ENCODE peak calls at places on chromosomes 4 and X, in nine cellular contexts. P, I, J, T, R, H, U, S and A are unnamed samples. For H3K27me3, the result is how much of the 10 kb centered on the place peaks cover.

GRCh38 chr4:11720292-11720691 is 291.6 kb upstream of the HS3ST1 start:
- DNase-seq in J (no peak), U (peak), R (no peak), P (peak), T (peak), H (peak), S (peak), I (no peak), A (no peak)

GRCh38 chr4:147638365-147638764 is 21.2 kb downstream of the TMEM184C start:
- DNase-seq in S (no peak), T (no peak), R (no peak), I (no peak), J (no peak), P (no peak), U (peak), H (no peak), A (no peak)

GRCh38 chrX:127879585-127879984 is 172.6 kb downstream of the ACTRT1 start:
- DNase-seq in T (no peak), J (no peak), H (no peak), R (no peak), U (no peak), I (no peak), S (no peak), P (no peak), A (no peak)

GRCh38 chr4:156390599-156391296 is 437.1 kb upstream of the CTSO start:
- DNase-seq in R (no peak), S (no peak), I (no peak), P (no peak), H (no peak), U (no peak), J (no peak), T (peak), A (no peak)

GRCh38 chr4:143184217-143184502 is 557 bp upstream of the USP38 start:
- DNase-seq in P (no peak), H (no peak), U (no peak), I (no peak), R (no peak), J (no peak), S (no peak), T (no peak), A (no peak)

GRCh38 chr4:153566751-153567150 is 100.6 kb downstream of the TMEM131L start:
- DNase-seq in J (no peak), T (no peak), S (no peak), R (no peak), H (no peak), U (no peak), I (no peak), P (no peak), A (no peak)

GRCh38 chr4:96097040-96097607 is 257.2 kb downstream of the PDHA2 start:
- DNase-seq in I (no peak), U (peak), R (no peak), T (no peak), S (no peak), H (no peak), P (no peak), J (no peak), A (no peak)

GRCh38 chr4:101418055-101418454 is 70.7 kb upstream of the PPP3CA start:
- DNase-seq in T (no peak), H (no peak), S (no peak), J (no peak), P (no peak), R (no peak), I (peak), U (no peak), A (no peak)

GRCh38 chr4:4668355-4669210 is 126.7 kb upstream of the STX18 start:
- DNase-seq in P (no peak), S (no peak), R (no peak), U (no peak), J (no peak), T (no peak), H (no peak), I (no peak), A (no peak)

GRCh38 chr4:128544277-128544676 is 256.7 kb upstream of the PGRMC2 start:
- DNase-seq in R (no peak), S (no peak), U (no peak), H (no peak), T (no peak), I (no peak), J (no peak), P (no peak), A (no peak)

GRCh38 chr4:134471569-134471968 is 270.0 kb upstream of the PABPC4L start:
- DNase-seq in H (no peak), R (no peak), T (no peak), S (no peak), U (no peak), P (no peak), J (no peak), I (no peak), A (no peak)

GRCh38 chr4:121397941-121398601 is 17.3 kb upstream of the QRFPR start:
- DNase-seq in I (no peak), H (no peak), P (peak), J (no peak), S (no peak), R (no peak), U (no peak), T (no peak), A (no peak)

GRCh38 chrX:150051096-150051495 is 112.8 kb upstream of the EOLA2 start:
- DNase-seq in H (no peak), U (no peak), P (no peak), T (no peak), J (no peak), I (no peak), R (no peak), S (no peak), A (no peak)

GRCh38 chr4:86441175-86441960 is 81.5 kb upstream of the MAPK10 start:
- DNase-seq in R (no peak), J (no peak), H (no peak), S (no peak), P (no peak), U (peak), T (peak), I (no peak), A (no peak)

GRCh38 chrX:30141966-30142365 is 73.4 kb upstream of the MAGEB2 start:
- DNase-seq in R (no peak), H (peak), S (peak), J (no peak), T (peak), P (peak), U (peak), I (no peak), A (no peak)

GRCh38 chr4:15303052-15303641 is 124.7 kb upstream of the C1QTNF7 start:
- DNase-seq in J (peak), P (no peak), H (no peak), R (no peak), S (peak), I (no peak), T (peak), U (no peak), A (peak)

GRCh38 chr4:8537041-8537461 is 43.1 kb upstream of the GPR78 start:
- DNase-seq in U (no peak), R (peak), H (no peak), J (peak), P (peak), I (no peak), T (peak), S (peak), A (no peak)

GRCh38 chr4:1619151-1619672 is 64.9 kb downstream of the FAM53A start:
- DNase-seq in H (no peak), P (no peak), R (no peak), U (no peak), T (no peak), S (no peak), J (no peak), I (no peak), A (no peak)

GRCh38 chr4:20618010-20618409 is 82.2 kb upstream of the PACRGL start:
- DNase-seq in P (peak), U (no peak), H (no peak), T (peak), I (no peak), J (peak), S (peak), R (peak), A (peak)

GRCh38 chr4:152665691-152666410 is 13.9 kb downstream of the TMEM154 start:
- DNase-seq in S (no peak), T (no peak), U (peak), H (no peak), J (no peak), I (no peak), P (no peak), R (no peak), A (no peak)

GRCh38 chrX:20306668-20307067 is 40.0 kb upstream of the RPS6KA3 start:
- DNase-seq in U (no peak), T (no peak), H (no peak), S (no peak), P (no peak), J (no peak), I (no peak), R (no peak), A (no peak)

GRCh38 chr4:41734366-41734765 is 14.2 kb downstream of the PHOX2B start:
- DNase-seq in I (no peak), U (no peak), J (no peak), R (no peak), S (no peak), P (no peak), T (no peak), H (no peak), A (no peak)

GRCh38 chr4:6049278-6049677 is 31.0 kb upstream of the C4orf50 start:
- DNase-seq in I (no peak), H (no peak), T (no peak), S (no peak), R (no peak), P (no peak), U (no peak), J (no peak), A (no peak)

GRCh38 chrX:118657413-118657812 is 70.0 kb upstream of the IL13RA1 start:
- DNase-seq in J (no peak), T (no peak), R (no peak), I (no peak), U (no peak), H (no peak), P (no peak), S (no peak), A (no peak)

GRCh38 chrX:9542106-9542764 is 77.4 kb downstream of the TBL1X start:
- DNase-seq in H (no peak), T (no peak), P (no peak), J (no peak), U (no peak), I (no peak), R (no peak), S (no peak), A (no peak)

GRCh38 chrX:131287556-131288179 is 1.4 kb downstream of the IGSF1 start:
- DNase-seq in H (no peak), J (no peak), I (no peak), T (no peak), S (peak), R (no peak), U (no peak), P (no peak), A (no peak)

GRCh38 chrX:131288738-131289511 is at the start of gene IGSF1:
- DNase-seq in J (peak), P (peak), I (no peak), H (no peak), R (no peak), T (peak), S (peak), U (peak), A (no peak)

GRCh38 chrX:131289527-131289926 is 421 bp upstream of the IGSF1 start:
- DNase-seq in T (no peak), P (no peak), J (no peak), H (no peak), R (no peak), U (no peak), S (no peak), I (no peak), A (no peak)

DNA sequence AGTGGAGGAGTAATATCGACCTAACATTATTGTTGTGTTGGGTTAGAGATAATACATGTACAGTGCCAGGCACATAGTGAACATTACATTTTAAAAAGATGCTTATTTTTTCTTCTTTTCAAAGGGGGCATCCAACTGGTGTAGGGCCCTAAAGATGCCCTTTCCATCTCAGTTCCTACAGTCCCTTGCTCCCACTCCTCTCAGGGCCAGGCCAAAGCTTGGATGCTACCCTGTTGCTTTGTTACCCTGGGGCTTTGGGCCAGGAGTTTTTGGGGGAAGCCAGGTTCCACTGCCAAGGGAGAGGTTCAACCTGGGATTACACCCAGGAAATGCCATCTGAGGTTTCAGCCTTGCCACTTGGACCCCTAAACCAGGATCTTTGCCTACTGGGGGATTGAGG is 918 bp downstream of the IGSF1 start:
- DNase-seq in S (no peak), H (no peak), P (no peak), U (peak), I (no peak), J (no peak), T (no peak), R (no peak), A (no peak)
- H3K4me3 ChIP-seq in S (no peak), H (no peak), P (no peak), U (peak), I (no peak), J (no peak), T (no peak), R (no peak), A (no peak)

GRCh38 chrX:136692271-136692670 is 44.3 kb downstream of the CD40LG start:
- DNase-seq in R (no peak), H (no peak), J (no peak), P (no peak), I (no peak), S (no peak), U (no peak), T (no peak), A (no peak)

GRCh38 chrX:136687457-136687856 is 39.5 kb downstream of the CD40LG start:
- DNase-seq in H (no peak), T (no peak), P (no peak), S (no peak), R (no peak), I (no peak), J (no peak), U (no peak), A (no peak)

GRCh38 chrX:136694491-136695087 is 46.6 kb downstream of the CD40LG start:
- DNase-seq in I (no peak), P (no peak), H (peak), U (peak), T (peak), S (peak), J (no peak), R (no peak), A (no peak)

GRCh38 chrX:136689441-136689840 is 41.5 kb downstream of the CD40LG start:
- DNase-seq in I (no peak), U (peak), S (no peak), T (no peak), P (no peak), J (no peak), H (no peak), R (no peak), A (no peak)

GRCh38 chrX:136691028-136691809 is 43.3 kb downstream of the CD40LG start:
- DNase-seq in U (no peak), R (no peak), H (no peak), I (no peak), S (no peak), T (no peak), J (no peak), P (no peak), A (no peak)
- TF ChIP-seq CTCF in U (no peak), R (no peak), H (no peak), I (no peak), S (no peak), T (no peak), J (no peak), P (no peak), A (no peak)

DNA sequence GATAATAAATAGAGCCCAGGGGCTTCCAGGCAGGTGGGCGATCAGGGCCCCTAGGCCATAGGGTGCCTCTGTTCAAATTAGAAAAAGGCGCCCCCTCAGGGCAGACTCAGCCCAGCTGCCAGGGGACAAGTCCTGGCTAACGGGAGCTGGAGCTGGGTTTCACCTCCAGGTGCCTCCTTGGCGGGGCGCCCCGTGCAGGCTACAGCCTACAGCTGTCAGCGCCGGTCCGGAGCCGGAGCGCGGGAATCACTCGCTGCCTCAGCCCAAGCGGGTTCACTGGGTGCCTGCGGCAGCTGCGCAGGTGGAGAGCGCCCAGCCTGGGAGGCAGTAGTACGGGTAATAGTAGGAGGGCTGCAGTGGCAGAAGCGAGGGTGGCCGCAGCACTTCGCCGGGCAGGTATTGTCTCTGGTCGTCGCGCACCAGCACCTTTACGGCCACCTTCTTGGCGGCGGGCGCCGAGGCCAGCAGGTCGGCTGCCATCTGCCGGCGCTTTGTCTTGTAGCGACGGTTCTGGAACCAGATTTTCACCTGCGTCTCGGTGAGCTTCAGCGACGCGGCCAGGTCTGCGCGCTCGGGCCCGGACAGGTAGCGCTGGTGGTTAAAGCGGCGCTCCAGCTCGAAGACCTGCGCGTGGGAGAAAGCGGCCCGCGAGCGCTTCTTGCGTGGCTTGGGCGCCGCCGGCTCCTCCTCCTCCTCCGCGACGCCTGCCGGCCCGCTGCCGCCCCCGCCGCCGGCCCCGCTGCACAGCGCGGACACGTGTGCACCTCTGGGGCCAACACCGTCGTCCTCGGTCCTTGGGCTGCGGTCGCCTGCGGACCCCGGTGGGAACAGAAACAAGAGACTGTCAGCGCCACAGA is 2.4 kb downstream of the NKX3-2 start:
- DNase-seq in H (no peak), S (peak), P (no peak), I (no peak), R (no peak), U (peak), J (no peak), T (no peak), A (no peak)
- H3K27me3 ChIP-seq in H (under half), S (half or more), P (half or more), I (half or more), R (half or more), U (half or more), J (under half), T (half or more), A (half or more)

GRCh38 chr4:77833158-77833724 is 14.1 kb upstream of the CNOT6L start:
- DNase-seq in P (no peak), R (no peak), I (no peak), T (no peak), S (no peak), H (no peak), U (no peak), J (no peak), A (no peak)
- H3K4me3 ChIP-seq in P (no peak), R (no peak), I (no peak), T (no peak), S (no peak), H (no peak), U (no peak), J (no peak), A (no peak)